ENCODE peak calls at places on chromosome 19, in six cellular contexts. One of them, this sample, is unnamed.

GRCh38 chr19:4088065-4088679 is 21.5 kb upstream of the ZBTB7A start:
- DNase-seq in adrenal gland: no peak
- DNase-seq in sigmoid colon: no peak
- DNase-seq in neural progenitor cell: no peak
- DNase-seq in brain microvascular endothelial cell: no peak
- DNase-seq in CD4-positive, alpha-beta memory T cell: no peak
- DNase-seq in this sample: no peak

GRCh38 chr19:6235031-6235951 is 44.5 kb downstream of the MLLT1 start:
- DNase-seq in adrenal gland: no peak
- DNase-seq in sigmoid colon: no peak
- DNase-seq in neural progenitor cell: no peak
- DNase-seq in brain microvascular endothelial cell: no peak
- DNase-seq in CD4-positive, alpha-beta memory T cell: no peak
- DNase-seq in this sample: no peak

GRCh38 chr19:44905437-44906160 is at the start of gene APOE:
- DNase-seq in adrenal gland: peak
- DNase-seq in sigmoid colon: no peak
- DNase-seq in neural progenitor cell: peak
- DNase-seq in brain microvascular endothelial cell: no peak
- DNase-seq in CD4-positive, alpha-beta memory T cell: no peak
- DNase-seq in this sample: no peak

GRCh38 chr19:34505321-34506025 is 23.9 kb downstream of the WTIP start:
- DNase-seq in adrenal gland: no peak
- DNase-seq in sigmoid colon: peak
- DNase-seq in neural progenitor cell: no peak
- DNase-seq in brain microvascular endothelial cell: no peak
- DNase-seq in CD4-positive, alpha-beta memory T cell: no peak
- DNase-seq in this sample: no peak

GRCh38 chr19:57888494-57889231 is at the start of gene ZNF814:
- DNase-seq in adrenal gland: peak
- DNase-seq in sigmoid colon: peak
- DNase-seq in neural progenitor cell: peak
- DNase-seq in brain microvascular endothelial cell: peak
- DNase-seq in CD4-positive, alpha-beta memory T cell: peak
- DNase-seq in this sample: no peak

GRCh38 chr19:31718041-31718440 is 368.8 kb upstream of the TSHZ3 start:
- DNase-seq in adrenal gland: peak
- DNase-seq in sigmoid colon: no peak
- DNase-seq in neural progenitor cell: no peak
- DNase-seq in brain microvascular endothelial cell: no peak
- DNase-seq in CD4-positive, alpha-beta memory T cell: no peak
- DNase-seq in this sample: no peak

GRCh38 chr19:15091918-15092753 is 10.1 kb downstream of the OR1I1 start:
- DNase-seq in adrenal gland: peak
- DNase-seq in sigmoid colon: peak
- DNase-seq in neural progenitor cell: peak
- DNase-seq in brain microvascular endothelial cell: peak
- DNase-seq in CD4-positive, alpha-beta memory T cell: peak
- DNase-seq in this sample: no peak

GRCh38 chr19:12623361-12624031 is 12.8 kb downstream of the ZNF791 start:
- DNase-seq in adrenal gland: no peak
- DNase-seq in sigmoid colon: no peak
- DNase-seq in neural progenitor cell: no peak
- DNase-seq in brain microvascular endothelial cell: no peak
- DNase-seq in CD4-positive, alpha-beta memory T cell: no peak
- DNase-seq in this sample: no peak

GRCh38 chr19:2278504-2279158 is 3.3 kb downstream of the PEAK3 start:
- DNase-seq in adrenal gland: no peak
- DNase-seq in sigmoid colon: no peak
- DNase-seq in neural progenitor cell: no peak
- DNase-seq in brain microvascular endothelial cell: no peak
- DNase-seq in CD4-positive, alpha-beta memory T cell: no peak
- DNase-seq in this sample: no peak

DNA sequence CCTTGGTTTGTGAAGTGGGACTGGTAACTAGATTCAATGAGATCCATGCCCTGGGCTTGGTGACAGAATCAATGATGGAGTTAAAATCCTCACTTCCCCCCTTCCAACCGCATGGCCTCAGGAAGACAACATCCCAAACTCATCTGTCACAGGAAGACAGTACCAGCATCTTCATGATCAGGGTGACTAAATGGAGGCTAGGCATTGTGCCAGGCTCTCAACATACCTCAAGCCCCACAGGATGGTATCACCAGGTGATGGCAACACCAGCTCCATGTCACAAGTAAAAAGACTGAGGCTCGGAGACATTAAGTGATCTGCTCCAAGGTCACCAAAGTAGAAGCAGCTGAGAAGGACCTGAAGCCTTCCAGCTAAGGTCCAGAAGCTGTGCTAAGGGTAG is 14.2 kb downstream of the MED26 start:
- DNase-seq in adrenal gland: no peak
- DNase-seq in sigmoid colon: no peak
- DNase-seq in neural progenitor cell: no peak
- DNase-seq in brain microvascular endothelial cell: no peak
- DNase-seq in CD4-positive, alpha-beta memory T cell: no peak
- DNase-seq in this sample: no peak
- H3K4me3 ChIP-seq in adrenal gland: no peak
- H3K4me3 ChIP-seq in sigmoid colon: no peak
- H3K4me3 ChIP-seq in neural progenitor cell: no peak
- H3K4me3 ChIP-seq in brain microvascular endothelial cell: no peak
- H3K4me3 ChIP-seq in CD4-positive, alpha-beta memory T cell: no peak
- H3K4me3 ChIP-seq in this sample: no peak

GRCh38 chr19:1057185-1057857 is 9.6 kb upstream of the ARHGAP45 start:
- DNase-seq in adrenal gland: no peak
- DNase-seq in sigmoid colon: no peak
- DNase-seq in neural progenitor cell: peak
- DNase-seq in brain microvascular endothelial cell: peak
- DNase-seq in CD4-positive, alpha-beta memory T cell: peak
- DNase-seq in this sample: no peak
- H3K27ac ChIP-seq in adrenal gland: no peak
- H3K27ac ChIP-seq in sigmoid colon: no peak
- H3K27ac ChIP-seq in neural progenitor cell: no peak
- H3K27ac ChIP-seq in brain microvascular endothelial cell: no peak
- H3K27ac ChIP-seq in CD4-positive, alpha-beta memory T cell: no peak
- H3K27ac ChIP-seq in this sample: no peak

GRCh38 chr19:46626441-46626840 is 1.6 kb upstream of the PTGIR start:
- DNase-seq in adrenal gland: no peak
- DNase-seq in sigmoid colon: no peak
- DNase-seq in neural progenitor cell: no peak
- DNase-seq in brain microvascular endothelial cell: no peak
- DNase-seq in CD4-positive, alpha-beta memory T cell: no peak
- DNase-seq in this sample: no peak

GRCh38 chr19:46623915-46624502 is 880 bp downstream of the PTGIR start:
- DNase-seq in adrenal gland: no peak
- DNase-seq in sigmoid colon: no peak
- DNase-seq in neural progenitor cell: no peak
- DNase-seq in brain microvascular endothelial cell: no peak
- DNase-seq in CD4-positive, alpha-beta memory T cell: no peak
- DNase-seq in this sample: no peak

GRCh38 chr19:46625731-46626130 is 842 bp upstream of the PTGIR start:
- DNase-seq in adrenal gland: no peak
- DNase-seq in sigmoid colon: no peak
- DNase-seq in neural progenitor cell: no peak
- DNase-seq in brain microvascular endothelial cell: no peak
- DNase-seq in CD4-positive, alpha-beta memory T cell: no peak
- DNase-seq in this sample: no peak

GRCh38 chr19:46622118-46622446 is 2.8 kb downstream of the PTGIR start:
- DNase-seq in adrenal gland: no peak
- DNase-seq in sigmoid colon: no peak
- DNase-seq in neural progenitor cell: no peak
- DNase-seq in brain microvascular endothelial cell: no peak
- DNase-seq in CD4-positive, alpha-beta memory T cell: no peak
- DNase-seq in this sample: no peak

DNA sequence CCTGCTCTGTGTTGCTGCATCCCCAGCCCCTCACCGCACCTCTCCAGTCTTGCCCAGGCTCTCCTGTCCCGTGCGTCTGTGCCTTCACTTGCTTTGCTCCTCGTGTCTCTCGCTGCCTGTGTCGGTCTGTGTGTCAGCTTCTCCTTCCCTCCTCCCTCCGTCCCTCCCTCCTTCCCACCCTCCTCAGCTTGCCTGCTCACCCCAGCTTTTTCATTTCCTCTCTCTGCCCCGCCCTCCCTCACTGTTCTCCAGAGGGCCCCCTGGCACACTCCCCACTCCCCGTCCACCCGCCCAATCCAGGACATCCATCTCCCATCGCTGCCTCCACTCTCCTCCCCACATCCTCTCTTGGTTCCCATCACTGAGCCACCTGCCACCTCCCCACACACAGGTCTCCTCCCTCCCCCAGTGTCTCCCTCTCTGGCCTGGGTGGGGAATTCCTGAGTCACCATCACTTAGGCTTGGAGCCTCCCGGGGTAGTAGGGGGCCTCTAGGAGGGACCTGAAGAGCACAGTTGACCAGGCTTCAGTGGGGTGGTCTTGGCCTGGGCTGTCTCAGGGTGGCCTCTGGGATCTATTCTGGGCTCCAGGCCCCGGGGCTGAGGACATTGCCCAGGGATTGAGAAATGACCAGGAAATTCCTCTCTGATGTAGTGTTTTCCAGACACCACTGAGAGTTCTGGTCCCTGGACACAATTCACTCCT is at the start of gene PTGIR:
- DNase-seq in adrenal gland: peak
- DNase-seq in sigmoid colon: peak
- DNase-seq in neural progenitor cell: no peak
- DNase-seq in brain microvascular endothelial cell: peak
- DNase-seq in CD4-positive, alpha-beta memory T cell: no peak
- DNase-seq in this sample: no peak
- H3K4me3 ChIP-seq in adrenal gland: no peak
- H3K4me3 ChIP-seq in sigmoid colon: no peak
- H3K4me3 ChIP-seq in neural progenitor cell: no peak
- H3K4me3 ChIP-seq in brain microvascular endothelial cell: no peak
- H3K4me3 ChIP-seq in CD4-positive, alpha-beta memory T cell: no peak
- H3K4me3 ChIP-seq in this sample: peak

GRCh38 chr19:16571283-16571682 is 932 bp downstream of the SLC35E1 start:
- DNase-seq in adrenal gland: no peak
- DNase-seq in sigmoid colon: no peak
- DNase-seq in neural progenitor cell: no peak
- DNase-seq in brain microvascular endothelial cell: no peak
- DNase-seq in CD4-positive, alpha-beta memory T cell: no peak
- DNase-seq in this sample: no peak
- H3K27ac ChIP-seq in adrenal gland: peak
- H3K27ac ChIP-seq in sigmoid colon: peak
- H3K27ac ChIP-seq in neural progenitor cell: no peak
- H3K27ac ChIP-seq in brain microvascular endothelial cell: peak
- H3K27ac ChIP-seq in CD4-positive, alpha-beta memory T cell: peak
- H3K27ac ChIP-seq in this sample: peak

GRCh38 chr19:42038675-42039074 is 31.3 kb downstream of the GRIK5 start:
- DNase-seq in adrenal gland: peak
- DNase-seq in sigmoid colon: peak
- DNase-seq in neural progenitor cell: no peak
- DNase-seq in brain microvascular endothelial cell: no peak
- DNase-seq in CD4-positive, alpha-beta memory T cell: no peak
- DNase-seq in this sample: no peak
- H3K4me3 ChIP-seq in adrenal gland: no peak
- H3K4me3 ChIP-seq in sigmoid colon: no peak
- H3K4me3 ChIP-seq in neural progenitor cell: no peak
- H3K4me3 ChIP-seq in brain microvascular endothelial cell: no peak
- H3K4me3 ChIP-seq in CD4-positive, alpha-beta memory T cell: no peak
- H3K4me3 ChIP-seq in this sample: no peak

GRCh38 chr19:38665950-38666661 is 18.7 kb downstream of the ACTN4 start:
- DNase-seq in adrenal gland: no peak
- DNase-seq in sigmoid colon: peak
- DNase-seq in neural progenitor cell: peak
- DNase-seq in brain microvascular endothelial cell: no peak
- DNase-seq in CD4-positive, alpha-beta memory T cell: no peak
- DNase-seq in this sample: no peak
- H3K27ac ChIP-seq in adrenal gland: peak
- H3K27ac ChIP-seq in sigmoid colon: peak
- H3K27ac ChIP-seq in neural progenitor cell: peak
- H3K27ac ChIP-seq in brain microvascular endothelial cell: peak
- H3K27ac ChIP-seq in CD4-positive, alpha-beta memory T cell: peak
- H3K27ac ChIP-seq in this sample: peak

GRCh38 chr19:9911524-9911923 is 24.8 kb downstream of the OLFM2 start:
- DNase-seq in adrenal gland: no peak
- DNase-seq in sigmoid colon: no peak
- DNase-seq in neural progenitor cell: no peak
- DNase-seq in brain microvascular endothelial cell: no peak
- DNase-seq in CD4-positive, alpha-beta memory T cell: no peak
- DNase-seq in this sample: no peak

GRCh38 chr19:9914315-9915207 is 21.8 kb downstream of the OLFM2 start:
- DNase-seq in adrenal gland: peak
- DNase-seq in sigmoid colon: peak
- DNase-seq in neural progenitor cell: peak
- DNase-seq in brain microvascular endothelial cell: peak
- DNase-seq in CD4-positive, alpha-beta memory T cell: peak
- DNase-seq in this sample: no peak

GRCh38 chr19:9913237-9914000 is 22.9 kb downstream of the OLFM2 start:
- DNase-seq in adrenal gland: no peak
- DNase-seq in sigmoid colon: no peak
- DNase-seq in neural progenitor cell: peak
- DNase-seq in brain microvascular endothelial cell: no peak
- DNase-seq in CD4-positive, alpha-beta memory T cell: no peak
- DNase-seq in this sample: no peak

GRCh38 chr19:9914001-9914314 is 22.4 kb downstream of the OLFM2 start:
- DNase-seq in adrenal gland: no peak
- DNase-seq in sigmoid colon: no peak
- DNase-seq in neural progenitor cell: peak
- DNase-seq in brain microvascular endothelial cell: no peak
- DNase-seq in CD4-positive, alpha-beta memory T cell: no peak
- DNase-seq in this sample: no peak

GRCh38 chr19:9912551-9913236 is 23.6 kb downstream of the OLFM2 start:
- DNase-seq in adrenal gland: no peak
- DNase-seq in sigmoid colon: no peak
- DNase-seq in neural progenitor cell: no peak
- DNase-seq in brain microvascular endothelial cell: no peak
- DNase-seq in CD4-positive, alpha-beta memory T cell: no peak
- DNase-seq in this sample: no peak
- H3K4me3 ChIP-seq in adrenal gland: no peak
- H3K4me3 ChIP-seq in sigmoid colon: no peak
- H3K4me3 ChIP-seq in neural progenitor cell: peak
- H3K4me3 ChIP-seq in brain microvascular endothelial cell: peak
- H3K4me3 ChIP-seq in CD4-positive, alpha-beta memory T cell: no peak
- H3K4me3 ChIP-seq in this sample: peak

GRCh38 chr19:41413947-41414346 is 13.2 kb downstream of the B3GNT8 start:
- DNase-seq in adrenal gland: no peak
- DNase-seq in sigmoid colon: no peak
- DNase-seq in neural progenitor cell: no peak
- DNase-seq in brain microvascular endothelial cell: no peak
- DNase-seq in CD4-positive, alpha-beta memory T cell: no peak
- DNase-seq in this sample: no peak

GRCh38 chr19:41415154-41415571 is 12.0 kb downstream of the B3GNT8 start:
- DNase-seq in adrenal gland: no peak
- DNase-seq in sigmoid colon: no peak
- DNase-seq in neural progenitor cell: no peak
- DNase-seq in brain microvascular endothelial cell: no peak
- DNase-seq in CD4-positive, alpha-beta memory T cell: no peak
- DNase-seq in this sample: no peak

GRCh38 chr19:41412953-41413352 is 14.2 kb downstream of the B3GNT8 start:
- DNase-seq in adrenal gland: no peak
- DNase-seq in sigmoid colon: no peak
- DNase-seq in neural progenitor cell: no peak
- DNase-seq in brain microvascular endothelial cell: no peak
- DNase-seq in CD4-positive, alpha-beta memory T cell: no peak
- DNase-seq in this sample: no peak

GRCh38 chr19:41420101-41420880 is 6.9 kb downstream of the B3GNT8 start:
- DNase-seq in adrenal gland: peak
- DNase-seq in sigmoid colon: no peak
- DNase-seq in neural progenitor cell: no peak
- DNase-seq in brain microvascular endothelial cell: no peak
- DNase-seq in CD4-positive, alpha-beta memory T cell: no peak
- DNase-seq in this sample: no peak

GRCh38 chr19:41416194-41416674 is 10.9 kb downstream of the B3GNT8 start:
- DNase-seq in adrenal gland: no peak
- DNase-seq in sigmoid colon: no peak
- DNase-seq in neural progenitor cell: no peak
- DNase-seq in brain microvascular endothelial cell: no peak
- DNase-seq in CD4-positive, alpha-beta memory T cell: no peak
- DNase-seq in this sample: no peak
- H3K27ac ChIP-seq in adrenal gland: no peak
- H3K27ac ChIP-seq in sigmoid colon: no peak
- H3K27ac ChIP-seq in neural progenitor cell: no peak
- H3K27ac ChIP-seq in brain microvascular endothelial cell: no peak
- H3K27ac ChIP-seq in CD4-positive, alpha-beta memory T cell: no peak
- H3K27ac ChIP-seq in this sample: no peak

This sample was measured in vagina.